ENCODE peak calls at places on chromosomes 6 and 20, in six cellular contexts. U, L, Y, Z, C and D are unnamed samples.

GRCh38 chr20:36094497-36094896 is 60.0 kb upstream of the EPB41L1 start:
- DNase-seq in U (no peak), L (peak), Y (no peak), Z (no peak), C (peak), D (no peak)

GRCh38 chr6:45827952-45828530 is 187.6 kb downstream of the CLIC5 start:
- DNase-seq in U (no peak), L (no peak), Y (no peak), Z (no peak), C (no peak), D (no peak)

GRCh38 chr20:63750807-63751470 is 11.4 kb downstream of the SLC2A4RG start:
- DNase-seq in U (no peak), L (no peak), Y (no peak), Z (no peak), C (no peak), D (no peak)

GRCh38 chr6:170416959-170417606 is 110.5 kb downstream of the FAM120B start:
- DNase-seq in U (no peak), L (no peak), Y (no peak), Z (no peak), C (no peak), D (no peak)

GRCh38 chr20:48294942-48295341 is 509.7 kb upstream of the SULF2 start:
- DNase-seq in U (no peak), L (no peak), Y (no peak), Z (no peak), C (no peak), D (no peak)

GRCh38 chr20:51596656-51597388 is 54.3 kb upstream of the NFATC2 start:
- DNase-seq in U (no peak), L (no peak), Y (no peak), Z (no peak), C (no peak), D (no peak)

GRCh38 chr6:33967966-33968724 is 164.3 kb upstream of the MLN start:
- DNase-seq in U (no peak), L (no peak), Y (no peak), Z (no peak), C (peak), D (peak)

GRCh38 chr6:24933868-24934401 is 1.8 kb downstream of the RIPOR2 start:
- DNase-seq in U (no peak), L (no peak), Y (peak), Z (no peak), C (peak), D (peak)

GRCh38 chr20:43658068-43658722 is 8.7 kb upstream of the MYBL2 start:
- DNase-seq in U (no peak), L (peak), Y (peak), Z (peak), C (peak), D (no peak)

GRCh38 chr6:152170702-152171667 is 363.5 kb downstream of the ESR1 start:
- DNase-seq in U (no peak), L (peak), Y (no peak), Z (no peak), C (no peak), D (no peak)

GRCh38 chr6:145848555-145848954 is 34.0 kb upstream of the FBXO30 start:
- DNase-seq in U (no peak), L (no peak), Y (no peak), Z (no peak), C (no peak), D (no peak)

GRCh38 chr6:48957781-48958180 is 505.3 kb downstream of the MMUT start:
- DNase-seq in U (no peak), L (no peak), Y (no peak), Z (peak), C (peak), D (no peak)

GRCh38 chr6:107731422-107732319 is 92.4 kb downstream of the SCML4 start:
- DNase-seq in U (no peak), L (no peak), Y (no peak), Z (no peak), C (no peak), D (no peak)

GRCh38 chr6:27293436-27294152 is 18.5 kb downstream of the POM121L2 start:
- DNase-seq in U (peak), L (peak), Y (peak), Z (peak), C (peak), D (no peak)

GRCh38 chr6:20688710-20689500 is 154.6 kb downstream of the CDKAL1 start:
- DNase-seq in U (no peak), L (peak), Y (peak), Z (peak), C (peak), D (peak)

GRCh38 chr20:25272223-25273000 is 24.5 kb downstream of the PYGB start:
- DNase-seq in U (no peak), L (no peak), Y (no peak), Z (no peak), C (peak), D (peak)

GRCh38 chr20:63312690-63313348 is 19.8 kb downstream of the COL20A1 start:
- DNase-seq in U (no peak), L (no peak), Y (no peak), Z (no peak), C (no peak), D (no peak)

GRCh38 chr6:138546733-138547185 is 47.5 kb upstream of the NHSL1 start:
- DNase-seq in U (no peak), L (peak), Y (no peak), Z (peak), C (peak), D (no peak)

GRCh38 chr6:120157873-120158272 is 808.3 kb upstream of the MAN1A1 start:
- DNase-seq in U (no peak), L (no peak), Y (no peak), Z (no peak), C (no peak), D (no peak)

GRCh38 chr6:22147983-22148797 is 148.6 kb downstream of the PRL start:
- DNase-seq in U (peak), L (peak), Y (peak), Z (peak), C (peak), D (peak)

GRCh38 chr6:82611751-82612150 is 248.1 kb downstream of the TPBG start:
- DNase-seq in U (no peak), L (no peak), Y (no peak), Z (no peak), C (no peak), D (no peak)

GRCh38 chr6:82614518-82614917 is 250.9 kb downstream of the TPBG start:
- DNase-seq in U (no peak), L (no peak), Y (no peak), Z (no peak), C (no peak), D (no peak)

GRCh38 chr6:82608365-82608764 is 244.7 kb downstream of the TPBG start:
- DNase-seq in U (no peak), L (no peak), Y (no peak), Z (no peak), C (no peak), D (peak)

GRCh38 chr6:82612475-82612874 is 248.9 kb downstream of the TPBG start:
- DNase-seq in U (no peak), L (no peak), Y (no peak), Z (no peak), C (no peak), D (no peak)

DNA sequence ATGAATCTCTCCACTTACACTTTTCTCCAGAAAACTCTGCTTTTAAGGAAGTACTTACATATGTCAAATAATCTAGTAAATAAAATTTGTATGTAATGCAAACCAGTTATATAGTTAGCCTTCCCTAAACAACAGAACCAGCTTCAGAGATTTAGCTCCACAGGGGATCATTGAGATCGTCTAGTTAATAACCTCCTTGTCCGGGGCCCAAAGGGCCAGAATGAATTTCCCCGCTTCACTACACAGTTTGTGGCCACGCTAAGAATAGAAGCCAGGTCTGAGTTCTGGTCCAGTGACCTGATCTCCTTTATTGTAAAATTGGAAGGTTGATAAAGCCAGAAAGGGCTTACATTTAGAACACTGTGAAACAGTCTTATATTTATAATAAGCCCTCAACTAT is 245.2 kb downstream of the TPBG start:
- DNase-seq in U (no peak), L (no peak), Y (no peak), Z (no peak), C (no peak), D (peak)
- TF ChIP-seq CTCF in U (no peak), L (no peak), Y (no peak), Z (no peak), C (no peak), D (no peak)

GRCh38 chr6:62711750-62712149 is 425.7 kb upstream of the KHDRBS2 start:
- DNase-seq in U (no peak), L (no peak), Y (no peak), Z (no peak), C (no peak), D (no peak)

GRCh38 chr6:62707914-62708313 is 421.9 kb upstream of the KHDRBS2 start:
- DNase-seq in U (no peak), L (no peak), Y (no peak), Z (no peak), C (no peak), D (no peak)

DNA sequence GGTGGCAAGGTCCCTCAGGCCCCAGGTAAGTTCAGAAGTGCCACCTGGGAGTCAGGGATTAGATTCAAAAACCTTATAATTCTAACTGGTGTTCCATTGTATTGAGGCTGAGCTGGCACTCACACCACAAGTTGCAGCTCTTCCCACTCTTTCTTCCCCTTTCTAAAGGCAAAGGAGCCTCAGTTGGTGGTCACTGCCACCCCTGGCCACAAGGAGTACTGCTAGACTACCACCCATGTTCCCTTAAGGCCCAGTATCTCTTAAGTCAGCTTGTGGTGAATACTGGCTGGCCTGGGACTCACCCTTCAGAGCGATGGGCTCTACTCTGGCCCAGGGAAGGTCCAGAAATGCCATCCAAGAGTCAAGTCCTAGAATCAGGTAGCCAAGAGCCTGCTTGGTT is 421.1 kb upstream of the KHDRBS2 start:
- DNase-seq in U (no peak), L (no peak), Y (no peak), Z (no peak), C (no peak), D (no peak)
- TF ChIP-seq CTCF in U (no peak), L (no peak), Y (no peak), Z (no peak), C (no peak), D (peak)

DNA sequence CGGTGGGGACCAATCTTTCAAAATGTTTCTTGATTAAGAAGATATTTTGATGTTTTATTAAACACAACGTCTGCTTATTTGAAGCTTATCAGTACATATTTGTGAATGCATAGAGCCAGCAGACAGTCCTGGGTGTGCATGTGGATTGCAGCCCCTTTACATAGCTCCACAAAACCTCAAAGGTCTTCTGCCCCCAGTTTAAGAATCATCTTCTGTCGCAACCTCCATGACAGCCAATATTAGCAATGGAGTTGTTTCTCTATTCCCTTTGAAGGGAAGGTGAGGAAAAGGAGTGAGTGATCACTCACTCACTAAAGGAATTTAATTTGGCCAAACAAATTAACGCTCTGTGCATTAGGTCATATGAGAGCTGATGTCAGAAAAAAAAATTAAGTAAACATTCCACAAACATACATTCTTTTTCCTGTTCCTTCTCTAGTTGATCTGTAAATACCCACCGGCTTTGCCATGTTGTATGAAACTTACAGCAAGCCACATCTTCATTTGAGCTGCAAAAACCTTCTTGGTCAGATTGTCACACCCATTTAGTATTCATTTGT is 152.9 kb downstream of the SIM1 start:
- DNase-seq in U (no peak), L (peak), Y (no peak), Z (no peak), C (peak), D (no peak)
- TF ChIP-seq CTCF in U (no peak), L (no peak), Y (no peak), Z (no peak), C (no peak), D (no peak)

DNA sequence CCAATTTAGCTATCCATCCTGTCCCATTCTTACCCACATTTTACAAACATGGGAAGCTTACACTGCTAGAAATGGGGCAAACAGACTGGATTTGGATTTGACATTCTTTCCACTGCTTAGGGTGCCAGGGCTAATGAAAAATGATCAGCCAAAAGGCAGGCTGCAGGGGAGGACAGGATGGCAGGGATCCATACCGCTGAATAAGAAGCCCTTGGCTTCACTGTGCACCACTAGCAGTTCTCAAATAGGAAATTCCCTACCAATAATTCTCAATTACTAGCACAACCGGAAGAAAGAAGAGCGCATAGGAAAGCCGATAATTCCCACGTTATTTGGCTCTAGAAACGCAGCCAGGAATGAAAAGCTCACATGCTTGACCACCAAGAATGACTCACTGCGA is 73.1 kb downstream of the NDUFAF5 start:
- DNase-seq in U (no peak), L (no peak), Y (no peak), Z (no peak), C (peak), D (no peak)
- TF ChIP-seq CTCF in U (no peak), L (no peak), Y (no peak), Z (no peak), C (no peak), D (no peak)

GRCh38 chr6:4466769-4467480 is 309.3 kb upstream of the CDYL start:
- DNase-seq in U (no peak), L (no peak), Y (no peak), Z (no peak), C (peak), D (no peak)
- TF ChIP-seq CTCF in U (peak), L (peak), Y (no peak), Z (no peak), C (peak), D (peak)

GRCh38 chr6:80132942-80133517 is 26.6 kb downstream of the BCKDHB start:
- DNase-seq in U (peak), L (peak), Y (peak), Z (peak), C (peak), D (peak)
- TF ChIP-seq CTCF in U (peak), L (peak), Y (no peak), Z (peak), C (peak), D (peak)

GRCh38 chr6:44422534-44422933 is 35.0 kb downstream of the CDC5L start:
- DNase-seq in U (no peak), L (no peak), Y (no peak), Z (no peak), C (no peak), D (no peak)

GRCh38 chr6:44428682-44429081 is 41.2 kb downstream of the CDC5L start:
- DNase-seq in U (no peak), L (no peak), Y (no peak), Z (no peak), C (peak), D (no peak)

GRCh38 chr6:44423306-44423705 is 35.8 kb downstream of the CDC5L start:
- DNase-seq in U (no peak), L (no peak), Y (no peak), Z (no peak), C (no peak), D (no peak)
- TF ChIP-seq CTCF in U (no peak), L (no peak), Y (no peak), Z (no peak), C (no peak), D (no peak)

GRCh38 chr6:162251257-162251656 is 476.3 kb downstream of the PRKN start:
- DNase-seq in U (no peak), L (no peak), Y (no peak), Z (no peak), C (peak), D (peak)
- TF ChIP-seq CTCF in U (no peak), L (no peak), Y (no peak), Z (peak), C (peak), D (peak)